ENCODE peak calls at places on chromosomes 4 and X, in four cellular contexts. One of them, this sample, is unnamed.

GRCh38 chr4:168787801-168788200 is 222.3 kb downstream of the CBR4 start:
- DNase-seq in left colon: no peak
- DNase-seq in pons: no peak
- DNase-seq in fibroblast of pulmonary artery: no peak
- DNase-seq in this sample: no peak

GRCh38 chr4:73308286-73308685 is 49.7 kb upstream of the ANKRD17 start:
- DNase-seq in pons: peak; percentile 82
- DNase-seq in left colon: no peak
- DNase-seq in fibroblast of pulmonary artery: peak; percentile 55
- DNase-seq in this sample: no peak

GRCh38 chr4:16092682-16093319 is 9.0 kb upstream of the PROM1 start:
- DNase-seq in left colon: no peak
- DNase-seq in pons: no peak
- DNase-seq in fibroblast of pulmonary artery: no peak
- DNase-seq in this sample: no peak

GRCh38 chr4:7708981-7709380 is 230.7 kb downstream of the AFAP1 start:
- DNase-seq in fibroblast of pulmonary artery: no peak
- DNase-seq in left colon: no peak
- DNase-seq in pons: no peak
- DNase-seq in this sample: no peak

GRCh38 chr4:35539404-35540055 is 704.8 kb downstream of the ARAP2 start:
- DNase-seq in pons: no peak
- DNase-seq in fibroblast of pulmonary artery: no peak
- DNase-seq in left colon: no peak
- DNase-seq in this sample: no peak

GRCh38 chrX:110374544-110374943 is 15.9 kb downstream of the RTL9 start:
- DNase-seq in pons: no peak
- DNase-seq in fibroblast of pulmonary artery: no peak
- DNase-seq in left colon: no peak
- DNase-seq in this sample: no peak

GRCh38 chr4:105894570-105895323 is 524 bp upstream of the NPNT start:
- DNase-seq in pons: no peak
- DNase-seq in fibroblast of pulmonary artery: no peak
- DNase-seq in left colon: peak; percentile 67
- DNase-seq in this sample: no peak

GRCh38 chr4:3361406-3361805 is 68.6 kb downstream of the RGS12 start:
- DNase-seq in fibroblast of pulmonary artery: no peak
- DNase-seq in left colon: no peak
- DNase-seq in pons: no peak
- DNase-seq in this sample: peak; percentile 2

GRCh38 chrX:11100281-11101035 is 10.7 kb upstream of the HCCS start:
- DNase-seq in pons: peak; percentile 65
- DNase-seq in fibroblast of pulmonary artery: peak; percentile 76
- DNase-seq in left colon: peak; percentile 34
- DNase-seq in this sample: no peak

GRCh38 chr4:164716901-164717300 is 37.0 kb upstream of the SMIM31 start:
- DNase-seq in pons: peak; percentile 24
- DNase-seq in left colon: no peak
- DNase-seq in fibroblast of pulmonary artery: no peak
- DNase-seq in this sample: no peak

GRCh38 chrX:40100537-40101429 is 3.0 kb upstream of the BCOR start:
- DNase-seq in left colon: no peak
- DNase-seq in fibroblast of pulmonary artery: no peak
- DNase-seq in pons: no peak
- DNase-seq in this sample: no peak

GRCh38 chrX:24676403-24677024 is 17.2 kb upstream of the POLA1 start:
- DNase-seq in fibroblast of pulmonary artery: peak; percentile 13
- DNase-seq in left colon: no peak
- DNase-seq in pons: no peak
- DNase-seq in this sample: no peak

GRCh38 chr4:6197433-6198174 is 2.7 kb downstream of the JAKMIP1 start:
- DNase-seq in fibroblast of pulmonary artery: no peak
- DNase-seq in pons: no peak
- DNase-seq in left colon: no peak
- DNase-seq in this sample: no peak

GRCh38 chr4:64890131-64890710 is 481.0 kb upstream of the TECRL start:
- DNase-seq in fibroblast of pulmonary artery: no peak
- DNase-seq in pons: peak; percentile 3
- DNase-seq in left colon: no peak
- DNase-seq in this sample: no peak

GRCh38 chrX:10450959-10451355 is 169.4 kb downstream of the MID1 start:
- DNase-seq in left colon: no peak
- DNase-seq in pons: no peak
- DNase-seq in fibroblast of pulmonary artery: no peak
- DNase-seq in this sample: no peak

GRCh38 chr4:90992213-90992612 is 865.0 kb downstream of the CCSER1 start:
- DNase-seq in fibroblast of pulmonary artery: no peak
- DNase-seq in left colon: no peak
- DNase-seq in pons: no peak
- DNase-seq in this sample: no peak

GRCh38 chrX:75061701-75062100 is 94.4 kb downstream of the ABCB7 start:
- DNase-seq in left colon: no peak
- DNase-seq in pons: no peak
- DNase-seq in fibroblast of pulmonary artery: no peak
- DNase-seq in this sample: no peak

GRCh38 chrX:76428243-76429130 is 977 bp downstream of the MAGEE1 start:
- DNase-seq in left colon: peak; percentile 33
- DNase-seq in pons: no peak
- DNase-seq in fibroblast of pulmonary artery: no peak
- DNase-seq in this sample: peak; percentile 15

GRCh38 chr4:151561551-151562256 is 152.7 kb downstream of the FHIP1A start:
- DNase-seq in left colon: no peak
- DNase-seq in fibroblast of pulmonary artery: no peak
- DNase-seq in pons: no peak
- DNase-seq in this sample: no peak

GRCh38 chr4:47040828-47041227 is 9.5 kb downstream of the GABRB1 start:
- DNase-seq in left colon: no peak
- DNase-seq in fibroblast of pulmonary artery: no peak
- DNase-seq in pons: no peak
- DNase-seq in this sample: no peak

GRCh38 chr4:122854860-122855259 is 28.2 kb downstream of the FGF2 start:
- DNase-seq in fibroblast of pulmonary artery: no peak
- DNase-seq in pons: peak; percentile 96
- DNase-seq in left colon: no peak
- DNase-seq in this sample: peak; percentile 15

GRCh38 chrX:149630681-149631292 is 805 bp downstream of the TMEM185A start:
- DNase-seq in left colon: peak; percentile 22
- DNase-seq in fibroblast of pulmonary artery: peak; percentile 55
- DNase-seq in pons: peak; percentile 29
- DNase-seq in this sample: no peak

GRCh38 chr4:22962186-22962786 is 269.5 kb downstream of the GBA3 start:
- DNase-seq in fibroblast of pulmonary artery: peak; percentile 52
- DNase-seq in left colon: no peak
- DNase-seq in pons: peak; percentile 18
- DNase-seq in this sample: no peak

GRCh38 chr4:123573866-123574508 is 177.4 kb downstream of the SPRY1 start:
- DNase-seq in pons: no peak
- DNase-seq in left colon: no peak
- DNase-seq in fibroblast of pulmonary artery: no peak
- DNase-seq in this sample: no peak

GRCh38 chrX:47649302-47649701 is 1.1 kb downstream of the ELK1 start:
- DNase-seq in fibroblast of pulmonary artery: no peak
- DNase-seq in left colon: no peak
- DNase-seq in pons: no peak
- DNase-seq in this sample: no peak

GRCh38 chr4:1969928-1970723 is 38.6 kb downstream of the NELFA start:
- DNase-seq in fibroblast of pulmonary artery: no peak
- DNase-seq in pons: no peak
- DNase-seq in left colon: no peak
- DNase-seq in this sample: no peak

GRCh38 chr4:2330119-2331042 is 68.5 kb upstream of the MXD4 start:
- DNase-seq in pons: no peak
- DNase-seq in left colon: no peak
- DNase-seq in fibroblast of pulmonary artery: peak; percentile 92
- DNase-seq in this sample: no peak

GRCh38 chrX:9327747-9328145 is 137.1 kb upstream of the TBL1X start:
- DNase-seq in fibroblast of pulmonary artery: peak; percentile 55
- DNase-seq in left colon: no peak
- DNase-seq in pons: no peak
- DNase-seq in this sample: no peak

GRCh38 chr4:155999743-156000142 is 46.1 kb upstream of the CTSO start:
- DNase-seq in fibroblast of pulmonary artery: no peak
- DNase-seq in left colon: no peak
- DNase-seq in pons: peak; percentile 24
- DNase-seq in this sample: no peak

GRCh38 chrX:24392709-24393108 is 32.3 kb downstream of the SUPT20HL1 start:
- DNase-seq in fibroblast of pulmonary artery: peak; percentile 27
- DNase-seq in pons: no peak
- DNase-seq in left colon: no peak
- DNase-seq in this sample: no peak

GRCh38 chr4:6207602-6208001 is 7.3 kb upstream of the JAKMIP1 start:
- DNase-seq in left colon: no peak
- DNase-seq in pons: no peak
- DNase-seq in fibroblast of pulmonary artery: no peak
- DNase-seq in this sample: no peak

GRCh38 chr4:139817657-139818452 is 152.2 kb downstream of the MGST2 start:
- DNase-seq in pons: no peak
- DNase-seq in left colon: no peak
- DNase-seq in fibroblast of pulmonary artery: no peak
- DNase-seq in this sample: no peak

GRCh38 chrX:13463608-13464007 is 105.8 kb upstream of the EGFL6 start:
- DNase-seq in left colon: no peak
- DNase-seq in fibroblast of pulmonary artery: peak; percentile 90
- DNase-seq in pons: no peak
- DNase-seq in this sample: no peak

This sample was measured in pancreas.